ENCODE peak calls at places on chromosomes 11 and 22, in four cellular contexts. V, L, A and R are unnamed samples.

GRCh38 chr11:97751405-97751804 is 1269.3 kb upstream of the CNTN5 start:
- DNase-seq in L (peak; percentile 64), V (no peak), A (no peak), R (no peak)

GRCh38 chr11:21470521-21470920 is 722.4 kb upstream of the ANO5 start:
- DNase-seq in A (no peak), L (no peak), V (no peak), R (no peak)

GRCh38 chr22:30195245-30196140 is 51.1 kb downstream of the LIF start:
- DNase-seq in V (no peak), L (no peak), A (no peak), R (no peak)

GRCh38 chr11:35303596-35304392 is 115.6 kb downstream of the SLC1A2 start:
- DNase-seq in A (peak; percentile 83), L (peak; percentile 37), V (peak; percentile 77), R (no peak)

GRCh38 chr11:8784936-8785335 is 102.3 kb downstream of the RPL27A start:
- DNase-seq in V (no peak), L (no peak), A (no peak), R (no peak)

GRCh38 chr22:29254283-29254653 is 13.5 kb downstream of the RHBDD3 start:
- DNase-seq in V (no peak), A (no peak), L (no peak), R (no peak)

GRCh38 chr11:44846852-44847251 is 103.8 kb downstream of the TP53I11 start:
- DNase-seq in V (no peak), L (no peak), A (no peak), R (no peak)

GRCh38 chr11:61963016-61963281 is 4.5 kb downstream of the FTH1 start:
- DNase-seq in L (no peak), A (no peak), V (peak; percentile 18), R (no peak)

GRCh38 chr11:85752890-85753581 is 57.9 kb downstream of the SYTL2 start:
- DNase-seq in V (no peak), L (no peak), A (no peak), R (no peak)

GRCh38 chr11:72584293-72584921 is 89.8 kb downstream of the PDE2A start:
- DNase-seq in L (peak; percentile 53), A (no peak), V (no peak), R (no peak)

GRCh38 chr11:9046376-9046775 is 42.6 kb upstream of the NRIP3 start:
- DNase-seq in L (no peak), V (peak; percentile 57), A (no peak), R (no peak)

GRCh38 chr22:49405590-49405989 is 422.1 kb downstream of the BRD1 start:
- DNase-seq in V (no peak), A (no peak), L (no peak), R (no peak)

GRCh38 chr11:35177370-35177769 is 38.4 kb downstream of the CD44 start:
- DNase-seq in L (no peak), V (no peak), A (no peak), R (no peak)

GRCh38 chr11:533586-534196 is 1.7 kb downstream of the HRAS start:
- DNase-seq in A (no peak), L (no peak), V (peak; percentile 13), R (no peak)

GRCh38 chr11:530960-531825 is 4.2 kb downstream of the HRAS start:
- DNase-seq in A (no peak), V (peak; percentile 14), L (no peak), R (no peak)

GRCh38 chr11:531826-532511 is 3.4 kb downstream of the HRAS start:
- DNase-seq in L (no peak), V (no peak), A (no peak), R (no peak)

GRCh38 chr11:533049-533585 is 2.3 kb downstream of the HRAS start:
- DNase-seq in L (no peak), A (no peak), V (peak; percentile 15), R (no peak)

GRCh38 chr11:532512-533048 is 2.8 kb downstream of the HRAS start:
- DNase-seq in L (no peak), A (no peak), V (peak; percentile 18), R (no peak)
- TF ChIP-seq POLR2A in L (no peak), A (no peak), V (no peak), R (no peak)

GRCh38 chr22:41522813-41523212 is 21.5 kb downstream of the POLR3H start:
- DNase-seq in L (no peak), A (no peak), V (no peak), R (no peak)
- TF ChIP-seq POLR2A in L (no peak), A (no peak), V (no peak), R (no peak)

DNA sequence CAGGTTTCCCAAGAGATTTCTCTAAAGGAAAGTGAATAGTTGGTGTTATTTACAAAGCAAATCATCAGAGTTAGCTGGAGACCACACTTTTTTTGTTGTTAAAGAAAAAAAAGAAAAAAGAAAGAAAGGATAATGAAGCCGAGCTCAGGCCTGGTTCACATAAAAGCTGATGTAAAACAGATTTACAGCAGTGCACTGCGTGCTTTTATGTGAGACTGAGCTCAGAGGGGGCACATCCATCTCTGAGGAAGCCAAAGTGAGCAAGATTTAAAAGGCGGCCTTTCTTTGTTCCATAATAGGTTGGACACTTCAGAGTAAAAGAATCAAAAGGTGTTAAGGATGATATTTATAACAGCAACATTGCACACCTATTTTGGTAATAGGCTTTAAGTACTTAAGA is 201.4 kb upstream of the NTM start:
- DNase-seq in A (no peak), V (no peak), L (no peak), R (no peak)
- TF ChIP-seq POLR2A in A (no peak), V (no peak), L (no peak), R (no peak)

DNA sequence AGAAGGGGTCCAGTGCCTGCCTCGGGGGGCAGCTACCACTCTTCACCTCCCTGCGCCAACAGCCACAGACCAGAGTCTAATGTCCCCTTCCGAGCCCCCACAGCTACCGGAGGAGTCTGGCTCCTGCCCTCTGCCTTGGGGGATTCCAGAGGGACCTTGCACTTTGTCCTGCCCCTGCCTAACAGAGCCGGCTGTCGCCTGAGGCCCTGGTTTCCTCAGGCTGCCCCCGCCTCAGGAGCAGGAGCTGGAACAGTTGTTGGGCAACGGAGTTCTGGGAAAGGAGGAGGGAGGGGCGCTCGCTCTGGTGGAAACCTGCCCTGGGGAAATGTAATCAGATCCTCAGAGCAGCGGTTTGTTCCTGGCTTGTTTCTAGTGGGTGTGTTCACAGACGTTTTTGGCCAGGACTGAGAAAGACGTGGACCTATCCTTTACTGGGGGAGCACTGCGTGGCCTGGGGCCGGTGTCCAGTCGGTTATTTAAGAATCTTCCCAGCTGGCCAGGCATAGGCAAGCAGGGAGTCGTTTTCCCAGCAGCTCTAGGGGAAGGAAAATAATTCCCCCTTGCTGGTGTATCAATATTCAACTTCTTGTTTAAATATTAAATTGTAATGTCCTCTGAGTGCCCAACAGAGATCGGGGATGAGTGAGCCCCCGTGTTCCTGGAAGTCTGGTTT is 32.3 kb downstream of the A4GALT start:
- DNase-seq in L (peak; percentile 92), V (peak; percentile 94), A (peak; percentile 65), R (peak; percentile 36)
- TF ChIP-seq POLR2A in L (no peak), V (peak; percentile 75), A (no peak), R (no peak)

DNA sequence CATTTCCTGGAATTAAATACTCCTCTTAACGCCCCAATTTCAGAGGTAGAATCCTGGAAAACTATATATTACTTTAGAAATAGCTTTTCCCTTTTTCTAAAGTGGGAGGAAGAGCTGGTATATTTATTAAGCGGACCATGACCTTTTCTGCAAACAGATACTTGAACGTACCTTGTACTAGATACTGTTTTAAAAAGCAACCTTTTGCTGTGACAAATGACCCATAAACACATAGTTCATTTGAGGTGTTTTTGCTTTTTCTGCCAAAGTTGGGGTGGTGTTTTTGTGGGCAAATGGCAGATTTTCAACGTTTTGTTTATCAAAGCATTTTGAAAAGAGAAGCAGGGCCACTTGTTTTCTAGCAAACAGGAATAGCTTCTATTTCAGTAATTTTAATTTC is 2.2 kb downstream of the FBXO7 start:
- DNase-seq in V (no peak), A (no peak), L (no peak), R (no peak)
- TF ChIP-seq POLR2A in V (no peak), A (no peak), L (no peak), R (no peak)

DNA sequence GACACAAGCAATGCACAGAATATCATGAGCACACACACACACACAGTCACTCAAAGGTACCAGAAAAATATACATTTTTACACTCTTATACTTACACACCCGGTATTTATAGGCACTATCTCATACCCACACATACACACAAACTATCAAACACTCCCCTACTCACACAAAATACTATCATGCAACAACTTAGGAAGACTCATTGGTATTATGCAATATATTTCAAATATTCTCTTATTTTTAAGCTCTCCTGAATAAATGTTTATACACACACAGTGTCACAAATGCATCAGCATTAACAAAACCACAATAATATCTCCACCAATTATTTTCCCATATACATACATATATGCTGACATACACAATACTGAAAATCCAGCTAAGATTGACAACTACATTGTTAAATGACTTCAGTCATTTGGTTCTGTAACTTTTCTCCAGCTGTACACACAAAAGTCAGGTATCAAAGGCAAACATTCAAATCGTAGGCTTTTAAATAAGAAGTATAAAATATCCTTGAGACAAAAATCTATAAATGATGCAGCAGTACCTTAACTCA is 2.6 kb upstream of the OR51I1 start:
- DNase-seq in A (no peak), V (no peak), L (no peak), R (no peak)
- TF ChIP-seq POLR2A in A (no peak), V (no peak), L (no peak), R (no peak)

DNA sequence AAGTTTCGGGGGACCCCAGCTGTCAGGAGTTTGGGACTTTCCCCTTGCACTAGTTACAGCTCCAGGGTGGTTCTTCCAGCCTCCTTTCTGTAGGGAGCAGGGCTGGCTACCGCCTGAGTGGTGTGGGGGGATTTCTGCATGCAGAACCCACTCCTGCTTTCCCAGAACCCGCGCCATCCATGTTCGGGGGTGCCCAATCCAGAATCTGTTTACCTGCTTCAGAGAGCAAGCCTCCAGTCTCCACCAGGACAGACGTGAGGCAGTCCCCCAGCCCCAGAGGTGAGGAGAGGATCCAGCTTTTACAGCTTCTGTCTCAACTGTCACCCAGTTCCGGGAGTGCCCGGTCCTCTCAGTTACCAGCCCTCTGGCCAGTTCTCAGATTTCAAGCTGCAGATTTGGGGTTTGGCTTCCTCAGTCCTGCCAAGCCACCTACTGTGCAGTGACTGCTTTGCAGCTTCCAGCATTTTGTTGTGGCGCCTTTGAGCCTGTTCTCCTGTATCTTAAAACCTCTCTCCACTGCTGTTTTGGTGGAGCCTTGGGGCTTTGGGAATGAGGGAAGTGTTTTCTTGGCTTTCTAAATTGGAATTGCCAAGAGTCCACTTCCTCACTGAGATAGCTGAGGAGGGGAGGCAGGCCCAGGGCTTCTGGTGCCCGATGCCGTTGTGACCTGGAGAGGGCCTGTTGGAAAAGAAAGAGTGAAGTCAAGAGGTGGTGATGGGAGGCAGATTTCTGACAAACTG is 513.2 kb downstream of the TBC1D22A start:
- DNase-seq in A (no peak), V (no peak), L (no peak), R (peak; percentile 44)
- TF ChIP-seq POLR2A in A (no peak), V (no peak), L (no peak), R (no peak)

GRCh38 chr11:126282361-126282741 is 542 bp upstream of the TIRAP start:
- DNase-seq in A (no peak), L (peak; percentile 47), V (peak; percentile 64), R (no peak)

GRCh38 chr11:126281666-126282175 is 1.2 kb upstream of the TIRAP start:
- DNase-seq in A (no peak), V (no peak), L (no peak), R (no peak)

GRCh38 chr11:126284829-126285228 is 1.9 kb downstream of the TIRAP start:
- DNase-seq in A (peak; percentile 48), V (peak; percentile 55), L (no peak), R (peak; percentile 47)

GRCh38 chr11:126281245-126281644 is 1.6 kb upstream of the TIRAP start:
- DNase-seq in L (no peak), V (no peak), A (no peak), R (no peak)

GRCh38 chr11:126282742-126283591 is at the start of gene TIRAP:
- DNase-seq in V (peak; percentile 69), A (peak; percentile 46), L (peak; percentile 77), R (peak; percentile 56)
- TF ChIP-seq POLR2A in V (no peak), A (peak; percentile 83), L (no peak), R (peak; percentile 64)